ENCODE peak calls at places on chromosomes 7 and 10, in four cellular contexts. N is stimulated activated CD4-positive, alpha-beta T cell treated with anti-CD3 and anti-CD28 coated beads, Interleukin-4, amount 100 ng/mL, for 4 hours; V is NCI-H526 treated with DMSO at 0.1 percent for 48 hours; E is CD4-positive, CD25-positive, alpha-beta regulatory T cell. X is an unnamed sample.

GRCh38 chr7:23680417-23681405 is 712 bp downstream of the FAM221A start:
- DNase-seq in V (peak; percentile 43), E (peak; percentile 74), N (peak; percentile 21), X (peak; percentile 94)

GRCh38 chr10:72074413-72075183 is 13.8 kb downstream of the SPOCK2 start:
- DNase-seq in N (no peak), E (no peak), V (no peak), X (no peak)

GRCh38 chr10:30818854-30819253 is 189.3 kb upstream of the LYZL2 start:
- DNase-seq in V (no peak), E (no peak), N (no peak), X (no peak)

GRCh38 chr7:98816206-98816605 is 53.6 kb downstream of the TMEM130 start:
- DNase-seq in E (no peak), V (no peak), N (no peak), X (no peak)

GRCh38 chr7:21980921-21981320 is 35.2 kb upstream of the CDCA7L start:
- DNase-seq in V (no peak), N (no peak), E (no peak), X (no peak)

GRCh38 chr7:2862831-2863361 is 18.8 kb upstream of the GNA12 start:
- DNase-seq in V (no peak), E (peak; percentile 32), N (no peak), X (no peak)

GRCh38 chr7:44415510-44415909 is 74.9 kb downstream of the NUDCD3 start:
- DNase-seq in N (no peak), V (no peak), E (no peak), X (no peak)

GRCh38 chr10:32417906-32418547 is 27.9 kb upstream of the CCDC7 start:
- DNase-seq in V (no peak), E (no peak), N (no peak), X (no peak)

GRCh38 chr10:36236341-36236740 is 594.2 kb upstream of the FZD8 start:
- DNase-seq in N (no peak), E (no peak), V (no peak), X (no peak)

GRCh38 chr7:101496017-101496416 is 133.1 kb downstream of the MYL10 start:
- DNase-seq in N (no peak), V (no peak), E (no peak), X (no peak)

GRCh38 chr7:4740796-4741195 is 34.6 kb upstream of the AP5Z1 start:
- DNase-seq in N (no peak), E (no peak), V (no peak), X (no peak)

GRCh38 chr7:45872116-45873034 is 507 bp downstream of the CCDC201 start:
- DNase-seq in E (no peak), N (no peak), V (no peak), X (no peak)

GRCh38 chr7:381211-382117 is 91.5 kb downstream of the FOXL3 start:
- DNase-seq in V (no peak), E (peak; percentile 32), N (peak; percentile 75), X (no peak)

GRCh38 chr10:14579405-14579804 is 195.3 kb downstream of the FAM107B start:
- DNase-seq in V (no peak), N (no peak), E (no peak), X (no peak)

GRCh38 chr7:115024276-115024675 is 102.4 kb downstream of the MDFIC start:
- DNase-seq in E (no peak), V (no peak), N (no peak), X (no peak)

GRCh38 chr10:95290801-95291633 is at the start of gene PDLIM1:
- DNase-seq in E (peak; percentile 53), N (no peak), V (no peak), X (peak; percentile 51)

GRCh38 chr7:26326211-26326610 is 34.5 kb downstream of the SNX10 start:
- DNase-seq in V (no peak), N (no peak), E (no peak), X (no peak)

X was measured in NCI-H2081.